ENCODE peak calls at places on chromosomes 3 and 15, in six cellular contexts. H is endothelial cell, B is AG04449, P is left ventricle myocardium inferior, U is A549, R is cardiac muscle cell. F is an unnamed sample.

GRCh38 chr3:124599779-124600693 is 130.2 kb upstream of the UMPS start:
- DNase-seq in H (no peak), R (peak), U (no peak), B (no peak), P (no peak), F (no peak)

GRCh38 chr3:126961791-126962461 is 21.0 kb upstream of the PLXNA1 start:
- DNase-seq in P (peak), R (no peak), B (no peak), U (no peak), H (no peak), F (no peak)

GRCh38 chr3:12706504-12707253 is 42.8 kb upstream of the RAF1 start:
- DNase-seq in P (peak), H (peak), B (no peak), U (peak), R (peak), F (peak)

GRCh38 chr15:34804776-34805175 is 9.4 kb upstream of the ACTC1 start:
- DNase-seq in H (no peak), P (no peak), R (no peak), B (no peak), U (no peak), F (no peak)

GRCh38 chr3:12741205-12741604 is 17.9 kb downstream of the TMEM40 start:
- DNase-seq in R (peak), B (no peak), U (no peak), H (no peak), P (peak), F (no peak)

GRCh38 chr3:37999836-38000235 is 9.2 kb downstream of the VILL start:
- DNase-seq in U (no peak), R (no peak), H (no peak), P (no peak), B (no peak), F (no peak)

GRCh38 chr3:174125267-174125844 is 727.8 kb downstream of the NLGN1 start:
- DNase-seq in R (peak), B (no peak), U (no peak), H (peak), P (no peak), F (peak)

GRCh38 chr3:68876112-68876713 is 56.1 kb downstream of the TAFA4 start:
- DNase-seq in H (peak), U (peak), P (no peak), R (peak), B (peak), F (peak)

GRCh38 chr15:58551764-58552504 is 120.1 kb downstream of the LIPC start:
- DNase-seq in R (no peak), U (no peak), B (peak), P (no peak), H (no peak), F (no peak)

GRCh38 chr3:138381413-138381901 is 33.1 kb downstream of the MRAS start:
- DNase-seq in H (no peak), R (peak), U (no peak), P (peak), B (no peak), F (no peak)

GRCh38 chr3:71389911-71390573 is 193.5 kb downstream of the FOXP1 start:
- DNase-seq in U (no peak), H (peak), R (peak), B (no peak), P (peak), F (no peak)

GRCh38 chr3:12351145-12351544 is 62.3 kb downstream of the PPARG start:
- DNase-seq in H (no peak), P (no peak), U (no peak), B (no peak), R (no peak), F (no peak)

GRCh38 chr3:54698059-54698458 is 229.8 kb downstream of the LRTM1 start:
- DNase-seq in H (no peak), R (no peak), B (no peak), U (no peak), P (no peak), F (no peak)

GRCh38 chr3:72769758-72770540 is 78.3 kb downstream of the SHQ1 start:
- DNase-seq in U (no peak), B (no peak), R (no peak), P (no peak), H (no peak), F (no peak)

GRCh38 chr3:43773273-43774104 is 82.8 kb downstream of the ABHD5 start:
- DNase-seq in U (no peak), H (no peak), P (peak), B (no peak), R (peak), F (no peak)

GRCh38 chr15:50854594-50855490 is 53.6 kb upstream of the AP4E1 start:
- DNase-seq in B (no peak), R (no peak), U (no peak), H (no peak), P (no peak), F (no peak)

GRCh38 chr3:30551266-30551665 is 55.1 kb upstream of the TGFBR2 start:
- DNase-seq in R (no peak), H (no peak), B (no peak), U (no peak), P (no peak), F (no peak)

GRCh38 chr15:44394062-44394461 is 33.4 kb upstream of the CTDSPL2 start:
- DNase-seq in R (no peak), B (no peak), P (no peak), H (no peak), U (no peak), F (no peak)

GRCh38 chr15:63600001-63600645 is 2.9 kb downstream of the FBXL22 start:
- DNase-seq in H (no peak), U (peak), R (peak), B (no peak), P (no peak), F (peak)

GRCh38 chr3:138862924-138863775 is 28.4 kb upstream of the PIK3CB start:
- DNase-seq in P (no peak), R (no peak), H (peak), B (no peak), U (peak), F (no peak)

GRCh38 chr15:48785195-48785594 is 25.7 kb downstream of the CEP152 start:
- DNase-seq in B (no peak), P (peak), U (no peak), H (no peak), R (no peak), F (no peak)

GRCh38 chr3:88195951-88196434 is 46.2 kb downstream of the C3orf38 start:
- DNase-seq in P (no peak), R (no peak), B (no peak), U (no peak), H (no peak), F (no peak)

GRCh38 chr15:40974921-40975320 is 21.6 kb downstream of the CHAC1 start:
- DNase-seq in B (no peak), U (no peak), H (no peak), P (no peak), R (no peak), F (no peak)
- TF ChIP-seq CTCF in B (no peak), U (no peak), H (no peak), P (no peak), R (peak), F (no peak)

DNA sequence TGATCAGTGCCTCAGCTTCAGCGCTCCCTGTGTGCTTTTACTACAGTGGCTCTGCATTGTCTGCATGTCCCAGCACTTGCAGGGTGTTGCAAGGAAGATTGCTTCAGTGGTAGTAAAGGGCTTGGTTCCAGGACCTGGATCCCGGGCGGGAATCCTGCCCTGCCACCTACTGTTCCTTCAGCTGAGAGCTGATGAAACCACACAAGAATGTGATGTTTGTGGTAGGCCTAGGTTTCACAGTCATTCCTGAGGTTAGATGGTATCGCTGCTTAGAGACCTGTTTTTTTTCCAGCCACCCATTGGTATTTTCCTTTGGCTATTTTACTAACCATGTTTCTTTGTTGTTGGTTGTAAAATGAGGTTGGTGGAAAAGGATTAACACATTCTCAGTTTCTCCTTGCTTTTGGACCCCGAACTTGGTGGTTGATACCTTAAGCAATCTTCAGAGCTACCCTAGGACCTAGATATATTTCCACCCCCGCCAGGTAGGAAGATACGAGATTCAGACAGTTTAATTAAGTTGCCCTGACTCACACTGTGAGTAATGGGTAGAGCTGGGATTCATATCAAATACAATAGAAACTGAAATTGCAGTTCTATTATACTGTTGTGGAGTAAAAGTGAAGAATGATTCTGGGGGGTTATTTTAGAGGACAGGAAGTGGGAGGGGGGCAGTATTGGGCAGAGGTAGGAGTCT is 11.4 kb downstream of the GPR87 start:
- DNase-seq in U (peak), H (peak), R (no peak), B (peak), P (no peak), F (no peak)
- TF ChIP-seq CTCF in U (peak), H (no peak), R (peak), B (peak), P (no peak), F (no peak)

GRCh38 chr3:133041524-133041829 is 3.3 kb downstream of the TMEM108 start:
- DNase-seq in P (no peak), H (no peak), R (no peak), B (no peak), U (no peak), F (no peak)
- TF ChIP-seq CTCF in P (no peak), H (no peak), R (no peak), B (no peak), U (no peak), F (no peak)

GRCh38 chr15:101217446-101217845 is 34.4 kb downstream of the CHSY1 start:
- DNase-seq in U (no peak), B (no peak), H (no peak), P (no peak), R (no peak), F (no peak)
- TF ChIP-seq CTCF in U (no peak), B (no peak), H (no peak), P (no peak), R (no peak), F (no peak)

GRCh38 chr3:101637461-101637860 is 39.5 kb downstream of the ZBTB11 start:
- DNase-seq in R (no peak), H (no peak), B (no peak), P (no peak), U (no peak), F (no peak)

GRCh38 chr3:101640256-101640655 is 36.7 kb downstream of the ZBTB11 start:
- DNase-seq in P (no peak), R (no peak), H (no peak), U (no peak), B (no peak), F (no peak)

GRCh38 chr3:101635954-101636798 is 40.8 kb downstream of the ZBTB11 start:
- DNase-seq in R (peak), B (no peak), P (peak), U (peak), H (peak), F (peak)

GRCh38 chr3:101639280-101639963 is 37.5 kb downstream of the ZBTB11 start:
- DNase-seq in P (no peak), B (no peak), H (no peak), R (no peak), U (no peak), F (no peak)

GRCh38 chr3:101638262-101638745 is 38.6 kb downstream of the ZBTB11 start:
- DNase-seq in B (no peak), H (no peak), P (no peak), U (no peak), R (peak), F (no peak)
- TF ChIP-seq CTCF in B (no peak), H (no peak), P (no peak), U (no peak), R (no peak), F (no peak)

GRCh38 chr15:77420610-77421369 is at the start of gene HMG20A:
- DNase-seq in P (peak), R (peak), B (no peak), U (peak), H (peak), F (peak)
- TF ChIP-seq CTCF in P (no peak), R (no peak), B (no peak), U (peak), H (no peak), F (no peak)

GRCh38 chr3:2927252-2927651 is 182.9 kb downstream of the IL5RA start:
- DNase-seq in P (no peak), H (no peak), U (no peak), R (no peak), B (no peak), F (no peak)

GRCh38 chr3:2920103-2920502 is 190.1 kb downstream of the IL5RA start:
- DNase-seq in R (no peak), H (no peak), B (no peak), U (no peak), P (no peak), F (no peak)

GRCh38 chr3:2923390-2923789 is 186.8 kb downstream of the IL5RA start:
- DNase-seq in P (no peak), U (no peak), R (no peak), B (no peak), H (no peak), F (no peak)

GRCh38 chr3:2921903-2922302 is 188.3 kb downstream of the IL5RA start:
- DNase-seq in R (peak), B (no peak), P (no peak), H (no peak), U (peak), F (no peak)
- TF ChIP-seq CTCF in R (peak), B (no peak), P (peak), H (no peak), U (peak), F (peak)

DNA sequence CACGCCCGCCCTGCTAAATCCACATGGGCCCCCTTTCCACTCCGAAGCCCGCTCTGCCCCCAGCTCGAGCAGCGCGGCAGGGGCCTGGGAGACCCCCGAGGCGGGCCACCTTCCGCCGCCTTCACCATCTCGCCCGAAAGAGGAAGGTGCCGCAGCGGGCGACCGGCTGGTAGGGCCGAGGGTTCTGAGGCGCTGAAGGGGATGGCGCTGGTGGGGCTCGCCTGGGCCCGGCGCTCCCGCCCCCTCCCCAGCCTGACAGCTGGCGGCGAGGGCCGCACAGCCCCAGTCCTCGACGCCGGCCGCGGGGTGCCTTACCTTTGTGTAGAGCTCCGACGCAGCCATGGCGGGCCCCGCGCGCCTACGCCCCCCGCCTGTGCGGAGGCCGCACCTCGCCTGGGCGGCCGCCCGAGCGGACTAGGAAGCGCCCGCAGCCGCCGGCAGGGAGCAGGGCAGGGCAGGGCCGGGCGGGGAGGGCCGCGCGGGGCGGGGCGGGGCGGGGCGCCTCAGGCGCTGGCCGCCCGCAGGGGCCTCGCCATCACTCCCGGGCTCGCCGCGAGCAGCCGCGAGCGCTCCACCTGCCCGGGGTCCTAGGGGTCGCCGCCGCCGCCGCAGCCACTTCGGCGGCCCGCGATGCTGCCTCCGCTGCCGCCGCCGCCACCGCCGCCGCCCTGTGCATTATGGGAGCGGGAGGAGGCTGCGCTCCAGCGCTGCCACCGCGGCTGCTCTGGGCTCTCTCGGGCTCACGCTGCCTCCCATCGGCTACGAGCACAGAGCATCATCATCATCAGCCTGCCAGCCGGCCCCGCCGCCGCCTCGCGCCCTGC is at the start of gene MYO5A:
- DNase-seq in P (peak), H (peak), U (peak), R (peak), B (no peak), F (peak)
- TF ChIP-seq CTCF in P (peak), H (no peak), U (peak), R (peak), B (no peak), F (peak)

GRCh38 chr3:1251282-1252060 is 158.6 kb downstream of the CNTN6 start:
- DNase-seq in B (no peak), H (no peak), P (no peak), U (no peak), R (no peak), F (no peak)
- TF ChIP-seq CTCF in B (peak), H (no peak), P (no peak), U (no peak), R (no peak), F (peak)

F was measured in neural crest cell.